ENCODE peak calls at places on chromosomes 7 and 10, in ten cellular contexts. A is activated CD4-positive, alpha-beta T cell treated with anti-CD3 and anti-CD28 coated beads for 1 hour; O is AG08395; N is coronary artery; Z is left cardiac atrium; L is stimulated activated CD8-positive, alpha-beta memory T cell treated with anti-CD3 and anti-CD28 coated beads, Interleukin-15, amount 100 ng/mL, for 4 hours; T is RCC 7860; K is GOT3; D is tibial artery; H is endothelial cell. X is an unnamed sample.

GRCh38 chr10:103395754-103396066 is 565 bp downstream of the ATP5MK start:
- DNase-seq in N (no peak), L (no peak), O (peak), A (no peak), K (no peak), D (no peak), Z (no peak), H (no peak), T (no peak), X (no peak)

GRCh38 chr7:116438274-116438673 is 61.3 kb upstream of the CAV2 start:
- DNase-seq in A (no peak), H (no peak), T (peak), D (no peak), O (no peak), Z (no peak), L (no peak), N (no peak), K (no peak), X (no peak)

GRCh38 chr7:106418094-106418493 is 133.3 kb upstream of the NAMPT start:
- DNase-seq in D (peak), K (no peak), L (no peak), Z (no peak), A (no peak), O (peak), T (no peak), H (no peak), N (no peak), X (no peak)

GRCh38 chr7:123615344-123615743 is 13.7 kb downstream of the ASB15 start:
- DNase-seq in A (no peak), L (no peak), Z (no peak), N (no peak), D (no peak), T (no peak), K (no peak), O (peak), H (no peak), X (no peak)

GRCh38 chr7:137874390-137874789 is 27.6 kb upstream of the DGKI start:
- DNase-seq in K (no peak), A (no peak), D (no peak), T (peak), Z (no peak), L (no peak), H (no peak), O (peak), N (no peak), X (no peak)

GRCh38 chr10:126598009-126598408 is 72.5 kb downstream of the C10orf90 start:
- DNase-seq in N (no peak), O (peak), A (no peak), Z (no peak), D (no peak), L (no peak), H (peak), K (no peak), T (peak), X (no peak)

GRCh38 chr7:24521917-24522583 is 51.2 kb upstream of the PALS2 start:
- DNase-seq in N (no peak), L (no peak), D (no peak), T (no peak), O (no peak), H (no peak), K (no peak), A (no peak), Z (no peak), X (no peak)

GRCh38 chr7:13359656-13360055 is 629.8 kb downstream of the ETV1 start:
- DNase-seq in T (no peak), O (no peak), D (no peak), N (no peak), K (no peak), H (no peak), L (no peak), A (no peak), Z (no peak), X (no peak)

GRCh38 chr10:8638088-8638672 is 583.7 kb downstream of the GATA3 start:
- DNase-seq in L (no peak), Z (no peak), N (no peak), H (no peak), K (no peak), T (no peak), D (no peak), O (no peak), A (no peak), X (no peak)

GRCh38 chr7:131959106-131959812 is 402.8 kb upstream of the PODXL start:
- DNase-seq in Z (no peak), K (no peak), O (no peak), L (no peak), T (no peak), H (no peak), N (no peak), D (no peak), A (no peak), X (no peak)

GRCh38 chr7:28573751-28574295 is 161.5 kb downstream of the CREB5 start:
- DNase-seq in Z (no peak), D (no peak), A (no peak), K (no peak), T (peak), O (no peak), H (no peak), N (no peak), L (no peak), X (no peak)

GRCh38 chr10:52128056-52128683 is 185.9 kb upstream of the DKK1 start:
- DNase-seq in L (no peak), Z (no peak), N (no peak), H (no peak), A (no peak), D (no peak), K (no peak), O (no peak), T (no peak), X (no peak)

GRCh38 chr10:49594594-49594993 is 15.5 kb upstream of the SLC18A3 start:
- DNase-seq in A (no peak), D (no peak), T (peak), K (no peak), L (no peak), O (peak), H (peak), Z (no peak), N (no peak), X (no peak)

GRCh38 chr7:268991-269390 is 21.0 kb upstream of the FOXL3 start:
- DNase-seq in H (no peak), D (no peak), Z (peak), A (no peak), N (no peak), K (no peak), L (no peak), O (no peak), T (no peak), X (no peak)

GRCh38 chr7:44882899-44883298 is 2.4 kb downstream of the PURB start:
- DNase-seq in Z (no peak), A (no peak), T (no peak), H (no peak), K (no peak), N (no peak), O (no peak), D (no peak), L (no peak), X (no peak)

GRCh38 chr7:30359957-30360356 is 75.6 kb downstream of the ZNRF2 start:
- DNase-seq in K (no peak), A (no peak), O (no peak), H (no peak), T (no peak), N (no peak), Z (no peak), L (no peak), D (no peak), X (no peak)

GRCh38 chr7:123633553-123633952 is 22.1 kb upstream of the LMOD2 start:
- DNase-seq in Z (no peak), H (no peak), L (no peak), D (no peak), A (no peak), K (no peak), T (no peak), N (no peak), O (peak), X (no peak)

GRCh38 chr7:47571355-47572100 is 10.4 kb downstream of the TNS3 start:
- DNase-seq in A (no peak), N (peak), Z (peak), H (no peak), T (peak), L (no peak), D (peak), K (no peak), O (peak), X (peak)

GRCh38 chr10:100775346-100775745 is 30.0 kb downstream of the PAX2 start:
- DNase-seq in Z (peak), A (no peak), D (no peak), L (no peak), H (no peak), O (peak), K (peak), N (no peak), T (peak), X (no peak)

GRCh38 chr7:46850563-46851325 is 731.2 kb downstream of the TNS3 start:
- DNase-seq in D (no peak), Z (no peak), L (no peak), T (peak), H (no peak), K (no peak), A (no peak), N (no peak), O (peak), X (no peak)

GRCh38 chr10:27911645-27912044 is 87.2 kb downstream of the ODAD2 start:
- DNase-seq in K (no peak), Z (no peak), T (no peak), D (no peak), L (no peak), H (no peak), N (no peak), O (no peak), A (no peak), X (no peak)

GRCh38 chr10:17432738-17433137 is 21.7 kb downstream of the ST8SIA6 start:
- DNase-seq in D (no peak), O (no peak), T (no peak), N (no peak), K (no peak), H (no peak), A (no peak), Z (no peak), L (no peak), X (no peak)

GRCh38 chr10:132311338-132311939 is 3.7 kb upstream of the STK32C start:
- DNase-seq in K (no peak), T (no peak), N (no peak), Z (no peak), D (no peak), O (peak), A (no peak), L (no peak), H (no peak), X (no peak)

GRCh38 chr7:41708621-41709358 is 5.9 kb upstream of the INHBA start:
- DNase-seq in N (no peak), Z (no peak), K (no peak), T (no peak), D (no peak), A (no peak), L (no peak), H (no peak), O (no peak), X (no peak)

GRCh38 chr7:42964849-42965805 is 33.0 kb downstream of the MRPL32 start:
- DNase-seq in H (no peak), O (no peak), D (no peak), Z (no peak), A (no peak), N (no peak), K (no peak), T (no peak), L (no peak), X (no peak)

X was measured in suprapubic skin.